ENCODE peak calls at places on chromosomes 5 and 9, in six cellular contexts. F is lower lobe of right lung, Q is endothelial cell of umbilical vein, M is right lobe of liver, L is cardiac muscle cell, J is neural progenitor cell. I is an unnamed sample. For H3K4me1, the result is how much of the 10 kb centered on the place peaks cover.

GRCh38 chr9:2119490-2120046 is 104.4 kb downstream of the SMARCA2 start:
- DNase-seq in F (no peak), Q (no peak), M (no peak), L (no peak), J (no peak), I (no peak)

GRCh38 chr9:12716823-12717222 is 23.6 kb downstream of the TYRP1 start:
- DNase-seq in F (no peak), Q (peak), M (no peak), L (no peak), J (no peak), I (no peak)

GRCh38 chr5:180541710-180542109 is 47.5 kb downstream of the CNOT6 start:
- DNase-seq in F (no peak), Q (no peak), M (no peak), L (no peak), J (no peak), I (no peak)

GRCh38 chr5:168163966-168164365 is 127.5 kb upstream of the WWC1 start:
- DNase-seq in F (no peak), Q (no peak), M (peak), L (no peak), J (no peak), I (no peak)

GRCh38 chr5:137395011-137395755 is 103.9 kb downstream of the SPOCK1 start:
- DNase-seq in F (no peak), Q (peak), M (no peak), L (no peak), J (no peak), I (no peak)

GRCh38 chr9:134811079-134811672 is 69.4 kb upstream of the FCN2 start:
- DNase-seq in F (no peak), Q (no peak), M (no peak), L (no peak), J (no peak), I (no peak)

GRCh38 chr9:137278061-137278912 is 761 bp downstream of the TOR4A start:
- DNase-seq in F (peak), Q (no peak), M (peak), L (no peak), J (no peak), I (no peak)

GRCh38 chr5:74951855-74952254 is 85.7 kb upstream of the FAM169A start:
- DNase-seq in F (no peak), Q (no peak), M (no peak), L (no peak), J (no peak), I (no peak)

GRCh38 chr5:64566531-64566930 is 60.7 kb downstream of the RGS7BP start:
- DNase-seq in F (no peak), Q (no peak), M (no peak), L (no peak), J (no peak), I (no peak)

GRCh38 chr5:78361226-78361993 is 993 bp downstream of the SCAMP1 start:
- DNase-seq in F (no peak), Q (peak), M (peak), L (peak), J (peak), I (no peak)

GRCh38 chr9:131299346-131299745 is 9.8 kb downstream of the PLPP7 start:
- DNase-seq in F (no peak), Q (no peak), M (no peak), L (no peak), J (no peak), I (no peak)
- H3K4me1 ChIP-seq in F (under half), Q (under half), M (under half), L (under half), J (under half), I (under half)

GRCh38 chr9:38234479-38234878 is 158.0 kb upstream of the ALDH1B1 start:
- DNase-seq in F (no peak), Q (no peak), M (no peak), L (no peak), J (no peak), I (no peak)
- H3K27ac ChIP-seq in F (no peak), Q (no peak), M (no peak), L (no peak), J (no peak), I (no peak)

GRCh38 chr9:131728961-131729360 is 10.9 kb downstream of the RAPGEF1 start:
- DNase-seq in F (no peak), Q (peak), M (no peak), L (peak), J (no peak), I (peak)

GRCh38 chr9:131727795-131728545 is 11.9 kb downstream of the RAPGEF1 start:
- DNase-seq in F (no peak), Q (peak), M (no peak), L (no peak), J (no peak), I (no peak)

GRCh38 chr9:131731237-131731995 is 8.5 kb downstream of the RAPGEF1 start:
- DNase-seq in F (no peak), Q (peak), M (no peak), L (no peak), J (no peak), I (no peak)

GRCh38 chr9:131727184-131727785 is 12.6 kb downstream of the RAPGEF1 start:
- DNase-seq in F (no peak), Q (peak), M (no peak), L (no peak), J (no peak), I (no peak)

DNA sequence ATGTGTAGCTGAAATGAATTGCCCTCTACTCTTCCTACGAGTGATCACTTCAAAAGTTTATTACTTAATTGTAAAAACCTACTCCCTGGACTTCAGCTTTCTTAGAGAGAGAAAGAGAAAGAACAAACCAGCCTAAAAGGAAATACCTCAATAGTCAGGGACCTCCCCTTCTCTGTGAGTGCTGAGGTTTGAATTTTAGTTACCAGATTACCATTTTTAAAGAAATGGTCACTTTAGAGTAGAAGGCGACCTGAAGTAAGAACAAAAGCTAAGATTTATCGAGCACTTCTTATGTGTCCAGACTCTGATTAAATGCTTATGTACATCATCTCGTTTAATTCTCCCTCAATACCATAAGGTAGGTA is 11.3 kb downstream of the RAPGEF1 start:
- DNase-seq in F (no peak), Q (peak), M (no peak), L (no peak), J (no peak), I (no peak)
- H3K4me3 ChIP-seq in F (no peak), Q (no peak), M (no peak), L (no peak), J (no peak), I (peak)

GRCh38 chr9:92764381-92764987 is at the start of gene BICD2:
- DNase-seq in F (no peak), Q (peak), M (peak), L (peak), J (no peak), I (no peak)

GRCh38 chr9:92763721-92764380 is 782 bp downstream of the BICD2 start:
- DNase-seq in F (peak), Q (peak), M (no peak), L (peak), J (peak), I (peak)

GRCh38 chr9:92767078-92768054 is 2.7 kb upstream of the BICD2 start:
- DNase-seq in F (no peak), Q (no peak), M (no peak), L (no peak), J (no peak), I (no peak)

GRCh38 chr9:92762781-92763708 is 1.6 kb downstream of the BICD2 start:
- DNase-seq in F (no peak), Q (no peak), M (peak), L (no peak), J (no peak), I (no peak)

GRCh38 chr9:92764988-92765936 is 629 bp upstream of the BICD2 start:
- DNase-seq in F (peak), Q (peak), M (peak), L (peak), J (peak), I (peak)
- H3K4me1 ChIP-seq in F (half or more), Q (under half), M (under half), L (under half), J (under half), I (under half)

DNA sequence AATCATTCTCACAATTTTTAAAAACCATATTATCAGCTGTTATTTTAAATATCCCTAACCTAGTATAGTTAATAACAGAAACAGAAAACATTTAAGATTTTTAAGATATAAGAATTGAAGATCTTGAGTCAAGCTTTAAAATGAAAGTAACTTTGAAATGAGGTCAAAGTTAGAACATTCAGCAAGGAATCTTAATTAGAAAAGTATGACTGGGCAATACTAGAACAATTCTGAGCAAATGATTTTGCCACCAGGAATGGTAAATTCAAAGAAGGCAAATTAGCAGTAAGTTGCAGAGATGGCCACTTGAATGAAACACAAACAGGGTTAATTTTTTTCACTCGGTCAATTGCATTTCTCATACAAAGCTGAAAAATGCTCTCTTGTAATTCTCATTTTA is 117.9 kb downstream of the NXNL2 start:
- DNase-seq in F (no peak), Q (no peak), M (no peak), L (no peak), J (no peak), I (no peak)
- H3K27ac ChIP-seq in F (no peak), Q (no peak), M (no peak), L (no peak), J (no peak), I (no peak)

GRCh38 chr5:139667001-139667729 is 19.0 kb downstream of the CXXC5 start:
- DNase-seq in F (no peak), Q (no peak), M (no peak), L (no peak), J (no peak), I (peak)
- H3K4me3 ChIP-seq in F (no peak), Q (no peak), M (no peak), L (no peak), J (no peak), I (peak)

DNA sequence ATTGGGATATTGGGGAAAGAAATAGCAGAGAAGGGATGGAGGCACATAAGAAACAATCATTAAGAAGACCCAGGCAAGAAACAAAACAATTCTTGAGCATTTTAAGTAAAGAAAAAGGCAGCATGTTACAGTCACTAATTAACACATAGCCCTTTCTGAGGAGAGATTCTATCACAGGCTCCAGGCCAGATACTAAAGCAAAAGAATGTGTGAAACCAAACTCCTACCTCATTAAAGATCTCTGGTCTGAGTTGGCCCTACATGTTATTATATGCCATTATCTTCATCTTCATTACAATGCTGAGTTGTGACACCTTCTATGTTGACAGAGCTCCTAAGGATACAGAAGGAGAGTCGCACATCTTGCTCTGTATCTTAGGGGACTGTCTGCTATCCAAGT is 37.5 kb downstream of the DAP start:
- DNase-seq in F (no peak), Q (no peak), M (no peak), L (no peak), J (no peak), I (no peak)
- H3K4me1 ChIP-seq in F (under half), Q (half or more), M (under half), L (under half), J (under half), I (under half)

GRCh38 chr9:132357764-132358163 is 3.0 kb upstream of the SETX start:
- DNase-seq in F (no peak), Q (no peak), M (no peak), L (no peak), J (no peak), I (no peak)
- H3K27ac ChIP-seq in F (no peak), Q (no peak), M (no peak), L (no peak), J (no peak), I (no peak)

GRCh38 chr5:30604648-30605262 is 588.7 kb upstream of the CDH6 start:
- DNase-seq in F (no peak), Q (no peak), M (no peak), L (no peak), J (no peak), I (no peak)
- H3K4me3 ChIP-seq in F (no peak), Q (no peak), M (no peak), L (no peak), J (no peak), I (no peak)

GRCh38 chr9:114896344-114896743 is 34.0 kb downstream of the TNFSF8 start:
- DNase-seq in F (no peak), Q (no peak), M (no peak), L (no peak), J (no peak), I (no peak)

GRCh38 chr9:114894206-114894605 is 36.2 kb downstream of the TNFSF8 start:
- DNase-seq in F (no peak), Q (no peak), M (no peak), L (no peak), J (no peak), I (no peak)

GRCh38 chr9:114893622-114894021 is 36.8 kb downstream of the TNFSF8 start:
- DNase-seq in F (no peak), Q (peak), M (no peak), L (no peak), J (no peak), I (no peak)

GRCh38 chr9:114895605-114896004 is 34.8 kb downstream of the TNFSF8 start:
- DNase-seq in F (no peak), Q (no peak), M (no peak), L (no peak), J (no peak), I (no peak)

DNA sequence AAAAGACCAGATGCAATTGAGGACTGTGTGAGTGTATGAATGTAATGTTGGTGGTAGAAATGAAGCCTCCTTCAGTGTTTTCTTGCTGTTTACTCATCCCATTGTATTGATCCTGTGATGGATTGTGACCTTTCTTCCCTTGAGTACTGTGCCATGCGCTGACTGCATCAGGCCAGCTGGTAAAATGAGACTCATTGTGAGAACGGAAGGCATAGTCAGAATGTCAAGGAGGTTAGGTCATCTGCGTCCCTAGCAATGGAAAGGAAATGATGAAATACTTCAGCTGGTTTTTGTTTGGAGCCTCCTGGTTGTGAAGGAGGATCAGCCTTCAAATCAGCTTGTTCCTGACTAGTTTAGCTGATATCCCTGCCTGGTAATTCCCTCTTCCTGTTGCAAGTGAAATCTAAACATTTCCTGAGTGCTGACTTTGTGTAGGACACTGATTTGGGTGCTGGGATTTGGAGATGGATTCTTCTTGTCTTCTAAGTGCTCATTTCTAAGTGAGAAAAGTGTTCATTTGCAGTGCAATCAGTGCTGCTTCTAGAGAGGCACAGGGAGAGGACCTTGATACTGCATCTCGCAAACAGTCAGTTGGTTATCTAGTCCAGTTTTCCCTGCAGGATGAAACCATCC is 35.5 kb downstream of the TNFSF8 start:
- DNase-seq in F (no peak), Q (peak), M (no peak), L (no peak), J (no peak), I (no peak)
- H3K4me1 ChIP-seq in F (under half), Q (half or more), M (under half), L (under half), J (under half), I (half or more)

I was measured in CD8-positive, alpha-beta memory T cell.